ENCODE peak calls at places on chromosome 3, in eight cellular contexts. X is hepatocyte, B is right atrium auricular region, I is heart right ventricle, S is A673, T is fibroblast of lung, V is pancreas, J is IMR-90. Z is an unnamed sample. For H3K4me1, the result is how much of the 10 kb centered on the place peaks cover.

GRCh38 chr3:13650210-13651056 is 101.5 kb downstream of the FBLN2 start:
- DNase-seq in V (peak), T (peak), B (peak), X (peak), S (peak), J (peak), I (peak), Z (peak)

GRCh38 chr3:153311531-153311930 is 149.5 kb downstream of the RAP2B start:
- DNase-seq in B (no peak), X (no peak), I (no peak), T (no peak), S (no peak), J (no peak), V (no peak), Z (no peak)

GRCh38 chr3:190302209-190302885 is 19.9 kb downstream of the CLDN1 start:
- DNase-seq in T (no peak), S (peak), B (no peak), I (no peak), J (no peak), X (no peak), V (no peak), Z (no peak)

GRCh38 chr3:129673897-129674797 is 67.7 kb upstream of the PLXND1 start:
- DNase-seq in I (no peak), V (no peak), S (no peak), X (peak), T (no peak), J (no peak), B (no peak), Z (no peak)

GRCh38 chr3:45409369-45409768 is 21.0 kb downstream of the LARS2 start:
- DNase-seq in V (no peak), B (no peak), S (no peak), J (no peak), I (no peak), X (no peak), T (no peak), Z (no peak)

GRCh38 chr3:146166450-146167222 is 5.7 kb upstream of the PLOD2 start:
- DNase-seq in B (no peak), X (peak), V (no peak), J (peak), S (no peak), I (no peak), T (peak), Z (peak)

GRCh38 chr3:112027839-112028238 is 6.7 kb upstream of the TMPRSS7 start:
- DNase-seq in X (no peak), T (no peak), V (no peak), B (no peak), S (no peak), I (peak), J (no peak), Z (no peak)

GRCh38 chr3:170222647-170223541 is 670 bp downstream of the PRKCI start:
- DNase-seq in T (peak), V (peak), J (peak), X (peak), B (no peak), S (peak), I (peak), Z (peak)

GRCh38 chr3:138051946-138052802 is 42.2 kb downstream of the CLDN18 start:
- DNase-seq in T (peak), B (no peak), X (peak), S (peak), I (peak), V (no peak), J (peak), Z (no peak)

GRCh38 chr3:1600700-1601418 is 497.8 kb upstream of the CNTN4 start:
- DNase-seq in T (no peak), J (no peak), I (no peak), B (no peak), S (no peak), X (no peak), V (no peak), Z (no peak)

GRCh38 chr3:19074257-19074938 is 73.9 kb upstream of the KCNH8 start:
- DNase-seq in I (no peak), X (no peak), V (no peak), S (no peak), B (no peak), J (no peak), T (no peak), Z (no peak)

GRCh38 chr3:146218880-146219866 is 31.7 kb downstream of the PLSCR4 start:
- DNase-seq in V (no peak), S (peak), J (peak), T (peak), I (peak), B (no peak), X (peak), Z (peak)

GRCh38 chr3:100480111-100480510 is 12.3 kb upstream of the TMEM45A start:
- DNase-seq in I (no peak), V (no peak), S (no peak), T (no peak), X (no peak), J (no peak), B (no peak), Z (no peak)

GRCh38 chr3:117184574-117184973 is 475.0 kb downstream of the TUSC7 start:
- DNase-seq in X (no peak), J (peak), B (no peak), S (no peak), V (no peak), I (no peak), T (no peak), Z (no peak)

GRCh38 chr3:190486201-190486865 is 27.6 kb upstream of the IL1RAP start:
- DNase-seq in B (no peak), X (no peak), S (peak), T (peak), I (no peak), V (no peak), J (no peak), Z (no peak)

GRCh38 chr3:37715976-37716375 is 145.7 kb upstream of the CTDSPL start:
- DNase-seq in S (no peak), B (no peak), I (no peak), J (no peak), V (no peak), T (no peak), X (no peak), Z (no peak)

GRCh38 chr3:129291487-129291886 is 12.8 kb downstream of the HMCES start:
- DNase-seq in S (no peak), X (no peak), B (no peak), I (no peak), T (peak), V (no peak), J (peak), Z (no peak)

GRCh38 chr3:46065751-46066256 is 38.5 kb upstream of the XCR1 start:
- DNase-seq in X (no peak), T (no peak), I (no peak), J (no peak), B (no peak), S (peak), V (no peak), Z (no peak)

GRCh38 chr3:18222686-18223085 is 202.5 kb downstream of the SATB1 start:
- DNase-seq in T (no peak), X (no peak), I (no peak), J (no peak), S (no peak), V (no peak), B (no peak), Z (no peak)

GRCh38 chr3:167837430-167837829 is 101.9 kb downstream of the SERPINI1 start:
- DNase-seq in S (no peak), V (no peak), X (no peak), T (peak), B (no peak), J (no peak), I (no peak), Z (no peak)

GRCh38 chr3:50405249-50405648 is 45.9 kb upstream of the TMEM115 start:
- DNase-seq in S (peak), J (peak), T (peak), B (no peak), I (no peak), X (peak), V (no peak), Z (no peak)

GRCh38 chr3:33001889-33002288 is 50.4 kb downstream of the CCR4 start:
- DNase-seq in I (no peak), B (no peak), J (no peak), S (no peak), T (no peak), X (no peak), V (no peak), Z (no peak)

GRCh38 chr3:14480207-14481017 is 59.7 kb downstream of the GRIP2 start:
- DNase-seq in I (peak), T (no peak), B (peak), J (peak), S (no peak), V (no peak), X (peak), Z (no peak)

GRCh38 chr3:149638401-149639092 is 19.3 kb downstream of the WWTR1 start:
- DNase-seq in B (no peak), V (no peak), I (no peak), S (peak), J (peak), T (peak), X (peak), Z (no peak)

GRCh38 chr3:143314291-143315093 is 194.9 kb downstream of the CHST2 start:
- DNase-seq in B (no peak), J (no peak), T (peak), I (no peak), X (no peak), V (no peak), S (no peak), Z (no peak)

GRCh38 chr3:181720281-181720680 is 8.6 kb downstream of the SOX2 start:
- DNase-seq in X (no peak), B (no peak), J (no peak), T (no peak), I (no peak), V (no peak), S (no peak), Z (no peak)

GRCh38 chr3:74009961-74010859 is 385.5 kb upstream of the PDZRN3 start:
- DNase-seq in J (no peak), B (no peak), X (no peak), S (no peak), I (no peak), V (no peak), T (no peak), Z (no peak)

GRCh38 chr3:13080591-13080990 is 7.4 kb upstream of the IQSEC1 start:
- DNase-seq in S (no peak), V (no peak), I (peak), X (no peak), B (peak), T (no peak), J (no peak), Z (no peak)

GRCh38 chr3:354433-354832 is 157.9 kb downstream of the CHL1 start:
- DNase-seq in I (no peak), T (peak), V (no peak), J (peak), X (peak), B (no peak), S (peak), Z (peak)

GRCh38 chr3:57983734-57984518 is 24.3 kb upstream of the FLNB start:
- DNase-seq in T (peak), S (peak), B (peak), X (peak), V (peak), I (peak), J (peak), Z (peak)

GRCh38 chr3:171967932-171968678 is 71.3 kb upstream of the FNDC3B start:
- DNase-seq in V (no peak), J (peak), B (no peak), X (no peak), I (peak), T (peak), S (no peak), Z (no peak)

GRCh38 chr3:139522421-139522820 is 17.1 kb downstream of the RBP1 start:
- DNase-seq in S (peak), J (no peak), X (no peak), B (no peak), I (no peak), V (no peak), T (no peak), Z (no peak)

GRCh38 chr3:102536479-102536878 is 101.7 kb downstream of the ZPLD1 start:
- DNase-seq in X (peak), V (no peak), T (peak), S (peak), I (no peak), B (no peak), J (peak), Z (no peak)

GRCh38 chr3:120640231-120640630 is 41.8 kb downstream of the HGD start:
- DNase-seq in T (no peak), V (no peak), I (no peak), B (no peak), X (no peak), J (no peak), S (no peak), Z (no peak)

GRCh38 chr3:120636790-120637401 is 40.8 kb downstream of the NDUFB4 start:
- DNase-seq in T (no peak), V (no peak), J (no peak), I (no peak), B (no peak), X (no peak), S (no peak), Z (no peak)

GRCh38 chr3:120637836-120638559 is 41.9 kb downstream of the NDUFB4 start:
- DNase-seq in X (no peak), V (no peak), T (peak), B (no peak), J (peak), I (no peak), S (peak), Z (no peak)

DNA sequence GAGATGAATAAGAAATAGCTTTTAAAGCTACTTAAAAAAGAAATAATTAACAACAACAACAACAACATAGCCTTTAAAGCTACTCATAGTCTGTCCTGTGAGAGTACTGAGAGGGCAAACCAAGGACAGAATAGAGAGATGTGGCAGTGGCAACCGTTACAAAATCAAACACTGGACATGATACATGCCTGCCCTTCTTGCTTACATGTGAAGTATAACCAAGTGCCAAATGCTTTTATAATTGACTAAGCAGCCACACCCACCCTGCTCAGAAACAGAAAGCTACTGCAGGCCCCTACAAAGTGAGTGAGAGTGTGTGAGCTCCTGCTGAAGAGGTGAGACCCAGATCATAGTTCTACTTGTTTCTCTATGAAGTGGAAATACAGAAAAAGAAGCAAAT is 38.4 kb downstream of the NDUFB4 start:
- DNase-seq in J (no peak), S (no peak), I (no peak), V (no peak), B (no peak), T (no peak), X (no peak), Z (no peak)
- H3K4me1 ChIP-seq in J (under half), S (under half), I (under half), V (under half), B (under half), T (under half), X (under half), Z (under half)

GRCh38 chr3:41212088-41212487 is 12.8 kb downstream of the CTNNB1 start:
- DNase-seq in X (no peak), J (no peak), B (no peak), S (no peak), T (no peak), V (no peak), I (no peak), Z (no peak)
- H3K4me1 ChIP-seq in X (under half), J (under half), B (under half), S (under half), T (under half), V (under half), I (half or more), Z (under half)

GRCh38 chr3:178507507-178508442 is 28.5 kb upstream of the KCNMB2 start:
- DNase-seq in J (no peak), V (peak), I (no peak), B (no peak), X (peak), S (no peak), T (no peak), Z (no peak)
- H3K4me1 ChIP-seq in J (under half), V (under half), I (under half), B (under half), X (under half), S (under half), T (under half), Z (under half)

DNA sequence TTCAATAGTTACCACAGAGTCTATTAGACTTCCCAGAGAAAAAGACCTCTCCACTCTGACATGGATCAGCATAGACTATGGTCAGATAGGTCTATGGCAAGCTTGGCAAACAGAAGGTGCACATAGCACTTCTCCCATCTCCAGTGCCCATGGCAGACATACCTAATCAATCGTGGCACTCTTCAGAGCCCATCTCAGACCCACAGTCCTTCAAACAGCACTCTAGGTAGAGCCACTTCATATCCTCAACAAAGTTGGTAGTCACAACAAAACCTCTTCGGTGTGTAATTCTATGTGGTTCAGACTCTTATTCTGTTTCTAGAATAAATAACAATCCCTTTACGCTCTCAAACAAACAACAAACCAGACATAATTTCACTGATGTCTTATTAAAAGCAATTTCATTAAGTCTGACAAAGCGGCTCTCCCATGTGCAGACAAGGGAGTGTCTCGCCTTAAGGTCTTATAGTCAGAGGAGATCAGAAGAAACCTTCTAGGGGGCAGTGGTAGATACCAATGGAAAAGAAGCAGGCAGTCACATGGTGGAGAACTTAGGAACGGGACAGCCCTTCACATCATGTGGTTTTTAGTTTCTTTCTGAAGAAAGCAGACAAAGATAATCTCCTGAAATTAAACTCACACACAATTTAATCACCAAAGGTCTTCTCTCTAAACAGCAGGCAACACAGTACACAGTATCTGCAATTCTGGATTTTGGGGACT is 483.4 kb downstream of the FOXP1 start:
- DNase-seq in J (no peak), X (no peak), V (no peak), I (no peak), T (no peak), S (no peak), B (no peak), Z (no peak)
- H3K4me1 ChIP-seq in J (under half), X (under half), V (under half), I (under half), T (under half), S (under half), B (under half), Z (under half)

GRCh38 chr3:182782149-182782548 is 11.2 kb upstream of the ATP11B start:
- DNase-seq in T (no peak), J (no peak), B (no peak), S (no peak), V (no peak), X (no peak), I (no peak), Z (no peak)

GRCh38 chr3:182785756-182786155 is 7.5 kb upstream of the ATP11B start:
- DNase-seq in V (no peak), S (no peak), J (no peak), X (no peak), T (no peak), I (no peak), B (no peak), Z (no peak)

GRCh38 chr3:182784542-182784941 is 8.8 kb upstream of the ATP11B start:
- DNase-seq in J (no peak), I (no peak), T (no peak), S (no peak), B (no peak), X (no peak), V (no peak), Z (no peak)

GRCh38 chr3:182785142-182785541 is 8.2 kb upstream of the ATP11B start:
- DNase-seq in I (no peak), X (no peak), V (no peak), J (no peak), S (no peak), T (no peak), B (no peak), Z (no peak)

GRCh38 chr3:182783106-182783505 is 10.2 kb upstream of the ATP11B start:
- DNase-seq in X (no peak), S (no peak), V (no peak), I (no peak), T (no peak), J (no peak), B (no peak), Z (no peak)
- H3K4me1 ChIP-seq in X (under half), S (under half), V (under half), I (under half), T (under half), J (under half), B (under half), Z (under half)

GRCh38 chr3:16905704-16906103 is 20.9 kb downstream of the PLCL2 start:
- DNase-seq in J (no peak), S (no peak), T (no peak), I (no peak), V (no peak), X (no peak), B (no peak), Z (no peak)
- H3K4me1 ChIP-seq in J (under half), S (under half), T (under half), I (under half), V (under half), X (under half), B (under half), Z (under half)

GRCh38 chr3:66486646-66487045 is 14.2 kb downstream of the LRIG1 start:
- DNase-seq in J (peak), B (no peak), X (no peak), T (peak), S (no peak), I (no peak), V (no peak), Z (no peak)
- H3K4me1 ChIP-seq in J (under half), B (under half), X (under half), T (under half), S (under half), I (half or more), V (half or more), Z (under half)

GRCh38 chr3:123818921-123819429 is 65.2 kb downstream of the MYLK start:
- DNase-seq in T (peak), X (peak), J (peak), V (no peak), B (no peak), S (no peak), I (no peak), Z (no peak)

GRCh38 chr3:123818324-123818920 is 65.7 kb downstream of the MYLK start:
- DNase-seq in I (no peak), B (no peak), S (no peak), V (no peak), X (no peak), J (peak), T (no peak), Z (no peak)

GRCh38 chr3:123821920-123822319 is 62.2 kb downstream of the MYLK start:
- DNase-seq in J (no peak), V (no peak), T (no peak), S (no peak), I (no peak), B (no peak), X (no peak), Z (no peak)

GRCh38 chr3:123817413-123817812 is 66.7 kb downstream of the MYLK start:
- DNase-seq in I (no peak), S (no peak), V (no peak), X (no peak), T (no peak), B (no peak), J (no peak), Z (no peak)

DNA sequence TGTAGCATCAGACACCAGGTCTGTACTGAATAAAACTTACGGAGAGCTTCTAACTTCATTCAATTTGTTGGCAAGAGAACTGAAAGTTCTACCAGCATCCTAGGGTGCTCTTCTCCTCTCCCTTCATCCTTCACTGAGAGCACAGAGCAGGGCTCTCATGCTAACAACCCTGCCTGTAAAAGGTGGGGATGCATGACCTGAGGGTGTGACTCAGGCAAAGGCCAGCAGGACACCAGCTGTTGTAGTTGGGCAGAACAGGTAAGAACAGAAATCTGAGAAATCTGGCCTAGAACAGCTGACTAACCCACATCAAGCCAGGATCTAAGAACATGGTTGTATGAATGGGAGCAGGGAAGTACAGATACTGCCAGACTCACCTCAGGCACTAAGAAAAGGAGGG is 64.2 kb downstream of the MYLK start:
- DNase-seq in J (no peak), B (no peak), V (no peak), I (no peak), S (no peak), T (no peak), X (no peak), Z (no peak)
- H3K4me1 ChIP-seq in J (under half), B (under half), V (under half), I (under half), S (under half), T (under half), X (under half), Z (under half)

DNA sequence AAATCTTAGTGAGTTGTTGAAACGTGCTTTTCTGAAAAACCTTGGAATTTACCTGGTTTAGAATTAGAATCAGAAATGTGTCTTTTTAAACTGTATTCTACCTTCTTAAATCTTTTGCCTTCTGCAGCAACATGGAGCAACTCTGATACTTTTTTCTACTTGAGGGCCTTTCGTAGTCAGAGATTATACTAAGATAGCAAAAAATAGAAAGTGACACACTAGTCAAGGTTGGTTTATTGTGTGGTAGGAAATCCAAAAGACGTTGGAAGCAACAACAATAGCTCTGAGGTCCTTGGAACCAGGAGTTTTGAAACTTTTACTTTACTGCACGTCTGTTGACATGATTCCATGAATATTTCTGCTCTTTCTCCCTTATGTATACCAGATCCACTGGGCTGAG is 294.9 kb downstream of the LPP start:
- DNase-seq in V (no peak), J (no peak), S (no peak), X (no peak), T (no peak), B (no peak), I (no peak), Z (no peak)
- H3K4me1 ChIP-seq in V (under half), J (under half), S (under half), X (under half), T (under half), B (under half), I (under half), Z (under half)